ENCODE peak calls at places on chromosomes 2 and 18, in four cellular contexts. B is Calu3, L is mammary epithelial cell, C is left ventricle myocardium inferior. K is an unnamed sample.

GRCh38 chr18:23722646-23723045 is 33.4 kb downstream of the LAMA3 start:
- DNase-seq in B (no peak), L (no peak), C (no peak), K (no peak)

GRCh38 chr2:46871976-46872381 is 43.6 kb downstream of the MCFD2 start:
- DNase-seq in B (no peak), L (no peak), C (no peak), K (no peak)

GRCh38 chr18:1438458-1438910 is 533.8 kb downstream of the ADCYAP1 start:
- DNase-seq in B (no peak), L (no peak), C (no peak), K (no peak)

GRCh38 chr18:32366586-32367538 is 103.8 kb downstream of the GAREM1 start:
- DNase-seq in B (peak), L (peak), C (no peak), K (no peak)

GRCh38 chr18:12911025-12911927 is 27.2 kb upstream of the PTPN2 start:
- DNase-seq in B (no peak), L (no peak), C (peak), K (no peak)

GRCh38 chr2:120104002-120104467 is 91.2 kb downstream of the EPB41L5 start:
- DNase-seq in B (no peak), L (peak), C (no peak), K (no peak)

GRCh38 chr18:47321815-47322214 is 70.4 kb upstream of the SKOR2 start:
- DNase-seq in B (no peak), L (no peak), C (no peak), K (no peak)

GRCh38 chr2:40666438-40666837 is 214.5 kb upstream of the SLC8A1 start:
- DNase-seq in B (no peak), L (no peak), C (no peak), K (no peak)

GRCh38 chr2:71070294-71071025 is 2.0 kb downstream of the NAGK start:
- DNase-seq in B (peak), L (peak), C (no peak), K (no peak)

GRCh38 chr18:45402485-45403056 is 212.7 kb upstream of the SLC14A2 start:
- DNase-seq in B (no peak), L (peak), C (no peak), K (no peak)

GRCh38 chr2:11967946-11968465 is 221.6 kb downstream of the LPIN1 start:
- DNase-seq in B (no peak), L (peak), C (peak), K (no peak)

GRCh38 chr2:16940214-16940613 is 274.6 kb upstream of the CYRIA start:
- DNase-seq in B (no peak), L (no peak), C (no peak), K (no peak)

GRCh38 chr2:59308108-59308507 is 1067.0 kb upstream of the FANCL start:
- DNase-seq in B (no peak), L (no peak), C (no peak), K (no peak)

GRCh38 chr2:134778372-134778771 is 59.6 kb upstream of the TMEM163 start:
- DNase-seq in B (no peak), L (no peak), C (no peak), K (no peak)

GRCh38 chr2:171056307-171056706 is 104.4 kb downstream of the TLK1 start:
- DNase-seq in B (no peak), L (no peak), C (no peak), K (no peak)

GRCh38 chr2:30165617-30166016 is 18.8 kb downstream of the YPEL5 start:
- DNase-seq in B (no peak), L (no peak), C (no peak), K (no peak)

GRCh38 chr2:191049728-191050639 is 36.0 kb upstream of the STAT1 start:
- DNase-seq in B (no peak), L (no peak), C (no peak), K (no peak)

GRCh38 chr18:227902-228301 is 39.9 kb downstream of the THOC1 start:
- DNase-seq in B (no peak), L (no peak), C (no peak), K (no peak)

GRCh38 chr2:69375494-69376353 is 11.3 kb downstream of the GFPT1 start:
- DNase-seq in B (no peak), L (peak), C (no peak), K (peak)

GRCh38 chr18:54532222-54532621 is 58.8 kb upstream of the DYNAP start:
- DNase-seq in B (peak), L (no peak), C (no peak), K (no peak)

GRCh38 chr2:64455545-64455944 is 1.6 kb downstream of the LGALSL start:
- DNase-seq in B (no peak), L (peak), C (no peak), K (no peak)

GRCh38 chr2:24421668-24422067 is 61.3 kb upstream of the ITSN2 start:
- DNase-seq in B (peak), L (peak), C (peak), K (peak)

GRCh38 chr18:59054892-59055291 is 84.8 kb upstream of the SEC11C start:
- DNase-seq in B (no peak), L (no peak), C (no peak), K (no peak)

GRCh38 chr2:85276571-85277121 is 51.1 kb downstream of the TGOLN2 start:
- DNase-seq in B (no peak), L (no peak), C (no peak), K (no peak)

GRCh38 chr2:216453955-216454614 is 41.8 kb downstream of the SMARCAL1 start:
- DNase-seq in B (no peak), L (no peak), C (no peak), K (no peak)

GRCh38 chr2:98598781-98599428 is 9.4 kb downstream of the COA5 start:
- DNase-seq in B (no peak), L (peak), C (no peak), K (no peak)

GRCh38 chr18:40980171-40980570 is 974.9 kb upstream of the PIK3C3 start:
- DNase-seq in B (no peak), L (no peak), C (no peak), K (no peak)

GRCh38 chr2:127568128-127568527 is 32.6 kb downstream of the MYO7B start:
- DNase-seq in B (no peak), L (no peak), C (no peak), K (no peak)

GRCh38 chr2:120109186-120110061 is 96.5 kb downstream of the EPB41L5 start:
- DNase-seq in B (no peak), L (peak), C (no peak), K (no peak)

GRCh38 chr2:67571785-67572718 is 174.9 kb downstream of the ETAA1 start:
- DNase-seq in B (peak), L (peak), C (no peak), K (no peak)

GRCh38 chr2:121778736-121779487 is 23.5 kb downstream of the TSN start:
- DNase-seq in B (peak), L (no peak), C (no peak), K (no peak)

GRCh38 chr2:129201636-129202035 is 777.8 kb upstream of the RAB6C start:
- DNase-seq in B (no peak), L (no peak), C (no peak), K (no peak)

GRCh38 chr2:37711831-37712230 is 40.4 kb upstream of the CDC42EP3 start:
- DNase-seq in B (no peak), L (peak), C (no peak), K (no peak)

GRCh38 chr18:363327-364115 is 95.7 kb upstream of the THOC1 start:
- DNase-seq in B (no peak), L (no peak), C (no peak), K (no peak)

GRCh38 chr18:24397131-24397693 is 412 bp downstream of the OSBPL1A start:
- DNase-seq in B (no peak), L (peak), C (no peak), K (peak)

GRCh38 chr2:237558918-237559645 is 7.3 kb upstream of the PRLH start:
- DNase-seq in B (no peak), L (peak), C (peak), K (no peak)

GRCh38 chr2:18855027-18855426 is 265.7 kb upstream of the NT5C1B start:
- DNase-seq in B (no peak), L (peak), C (no peak), K (no peak)
- TF ChIP-seq CTCF in B (no peak), L (peak), C (peak), K (peak)

GRCh38 chr18:21450503-21450902 is 150.0 kb downstream of the ESCO1 start:
- DNase-seq in B (no peak), L (no peak), C (no peak), K (no peak)
- TF ChIP-seq CTCF in B (no peak), L (no peak), C (no peak), K (no peak)

GRCh38 chr18:21557607-21558253 is 42.8 kb downstream of the ESCO1 start:
- DNase-seq in B (no peak), L (peak), C (no peak), K (no peak)
- TF ChIP-seq CTCF in B (no peak), L (no peak), C (no peak), K (no peak)

GRCh38 chr2:14907014-14907612 is 274.6 kb downstream of the LRATD1 start:
- DNase-seq in B (peak), L (no peak), C (no peak), K (no peak)
- TF ChIP-seq CTCF in B (peak), L (peak), C (no peak), K (no peak)